ENCODE peak calls at places on chromosomes 11 and 22, in six cellular contexts. One of them, this sample, is unnamed.
A peak's percentile ranks its signal among the peaks of the same experiment; 100 is the strongest.

GRCh38 chr11:16356057-16356750 is at the start of gene SOX6:
- DNase-seq in K562: no peak
- DNase-seq in non-pigmented ciliary epithelial cell: no peak
- DNase-seq in SW 1271: no peak
- DNase-seq in NCI-H2171 treated with DMSO at 0.1 percent for 48 hours: no peak
- DNase-seq in caudate nucleus: peak; percentile 8
- DNase-seq in this sample: no peak

GRCh38 chr11:105489431-105489830 is 120.4 kb upstream of the GRIA4 start:
- DNase-seq in K562: no peak
- DNase-seq in non-pigmented ciliary epithelial cell: no peak
- DNase-seq in SW 1271: no peak
- DNase-seq in NCI-H2171 treated with DMSO at 0.1 percent for 48 hours: no peak
- DNase-seq in caudate nucleus: no peak
- DNase-seq in this sample: peak; percentile 10

GRCh38 chr22:21681566-21682370 is 16.0 kb downstream of the PPIL2 start:
- DNase-seq in K562: peak; percentile 64
- DNase-seq in non-pigmented ciliary epithelial cell: no peak
- DNase-seq in SW 1271: no peak
- DNase-seq in NCI-H2171 treated with DMSO at 0.1 percent for 48 hours: no peak
- DNase-seq in caudate nucleus: peak; percentile 6
- DNase-seq in this sample: no peak

GRCh38 chr22:39649500-39650089 is 79.0 kb downstream of the CACNA1I start:
- DNase-seq in K562: no peak
- DNase-seq in non-pigmented ciliary epithelial cell: no peak
- DNase-seq in SW 1271: no peak
- DNase-seq in NCI-H2171 treated with DMSO at 0.1 percent for 48 hours: no peak
- DNase-seq in caudate nucleus: no peak
- DNase-seq in this sample: no peak

GRCh38 chr11:64314805-64315561 is 2.4 kb downstream of the TRMT112 start:
- DNase-seq in K562: no peak
- DNase-seq in non-pigmented ciliary epithelial cell: no peak
- DNase-seq in SW 1271: no peak
- DNase-seq in NCI-H2171 treated with DMSO at 0.1 percent for 48 hours: no peak
- DNase-seq in caudate nucleus: no peak
- DNase-seq in this sample: no peak

GRCh38 chr11:2088284-2088683 is 50.9 kb downstream of the IGF2 start:
- DNase-seq in K562: no peak
- DNase-seq in non-pigmented ciliary epithelial cell: no peak
- DNase-seq in SW 1271: no peak
- DNase-seq in NCI-H2171 treated with DMSO at 0.1 percent for 48 hours: no peak
- DNase-seq in caudate nucleus: no peak
- DNase-seq in this sample: no peak

GRCh38 chr11:86360775-86361395 is 13.8 kb upstream of the CCDC81 start:
- DNase-seq in K562: no peak
- DNase-seq in non-pigmented ciliary epithelial cell: peak; percentile 22
- DNase-seq in SW 1271: peak; percentile 55
- DNase-seq in NCI-H2171 treated with DMSO at 0.1 percent for 48 hours: peak; percentile 34
- DNase-seq in caudate nucleus: no peak
- DNase-seq in this sample: no peak

GRCh38 chr11:100687630-100688395 is 725 bp downstream of the ARHGAP42 start:
- DNase-seq in K562: peak; percentile 47
- DNase-seq in non-pigmented ciliary epithelial cell: no peak
- DNase-seq in SW 1271: peak; percentile 93
- DNase-seq in NCI-H2171 treated with DMSO at 0.1 percent for 48 hours: peak; percentile 64
- DNase-seq in caudate nucleus: peak; percentile 37
- DNase-seq in this sample: peak; percentile 16

GRCh38 chr11:116605543-116605942 is 167.2 kb downstream of the BUD13 start:
- DNase-seq in K562: peak; percentile 70
- DNase-seq in non-pigmented ciliary epithelial cell: no peak
- DNase-seq in SW 1271: no peak
- DNase-seq in NCI-H2171 treated with DMSO at 0.1 percent for 48 hours: peak; percentile 2
- DNase-seq in caudate nucleus: no peak
- DNase-seq in this sample: no peak

GRCh38 chr11:4539603-4540219 is 5.3 kb upstream of the OR52M1 start:
- DNase-seq in K562: peak; percentile 52
- DNase-seq in non-pigmented ciliary epithelial cell: no peak
- DNase-seq in SW 1271: peak; percentile 14
- DNase-seq in NCI-H2171 treated with DMSO at 0.1 percent for 48 hours: peak; percentile 1
- DNase-seq in caudate nucleus: peak; percentile 11
- DNase-seq in this sample: peak; percentile 14

GRCh38 chr11:46528445-46529085 is 65.3 kb downstream of the AMBRA1 start:
- DNase-seq in K562: no peak
- DNase-seq in non-pigmented ciliary epithelial cell: no peak
- DNase-seq in SW 1271: no peak
- DNase-seq in NCI-H2171 treated with DMSO at 0.1 percent for 48 hours: no peak
- DNase-seq in caudate nucleus: no peak
- DNase-seq in this sample: no peak

GRCh38 chr22:32473388-32473952 is 1.1 kb upstream of the FBXO7 start:
- DNase-seq in K562: peak; percentile 22
- DNase-seq in non-pigmented ciliary epithelial cell: no peak
- DNase-seq in SW 1271: peak; percentile 38
- DNase-seq in NCI-H2171 treated with DMSO at 0.1 percent for 48 hours: peak; percentile 79
- DNase-seq in caudate nucleus: no peak
- DNase-seq in this sample: peak; percentile 49

GRCh38 chr22:40400173-40400572 is 29.8 kb downstream of the SGSM3 start:
- DNase-seq in K562: no peak
- DNase-seq in non-pigmented ciliary epithelial cell: no peak
- DNase-seq in SW 1271: no peak
- DNase-seq in NCI-H2171 treated with DMSO at 0.1 percent for 48 hours: no peak
- DNase-seq in caudate nucleus: no peak
- DNase-seq in this sample: no peak

GRCh38 chr11:87300640-87301381 is 263.1 kb downstream of the TMEM135 start:
- DNase-seq in K562: no peak
- DNase-seq in non-pigmented ciliary epithelial cell: no peak
- DNase-seq in SW 1271: peak; percentile 16
- DNase-seq in NCI-H2171 treated with DMSO at 0.1 percent for 48 hours: peak; percentile 80
- DNase-seq in caudate nucleus: no peak
- DNase-seq in this sample: no peak

GRCh38 chr22:46042786-46043185 is 65.8 kb upstream of the WNT7B start:
- DNase-seq in K562: no peak
- DNase-seq in non-pigmented ciliary epithelial cell: no peak
- DNase-seq in SW 1271: no peak
- DNase-seq in NCI-H2171 treated with DMSO at 0.1 percent for 48 hours: no peak
- DNase-seq in caudate nucleus: no peak
- DNase-seq in this sample: no peak

This sample was measured in NCI-H1694 treated with DMSO at 0.1 percent for 48 hours.